ENCODE peak calls at places on chromosomes 7 and 10, in nine cellular contexts. U is tibial artery; L is GM12891; E is hypothalamus; R is stimulated activated effector memory CD8-positive, alpha-beta T cell treated with anti-CD3 and anti-CD28 coated beads, Interleukin-12 subunit alpha, Interleukin-12 subunit beta, amount 100 ng/mL, for 72 hours; T is GM19239; V is HT-29; C is dermis blood vessel endothelial cell; O is activated T-helper 1 cell treated with Interleukin-2 at 50 U/mL for 16 hours. A is an unnamed sample.

GRCh38 chr10:1177936-1178335 is 121.8 kb downstream of the WDR37 start:
- DNase-seq in T (no peak), O (no peak), L (no peak), U (peak; percentile 35), V (no peak), C (no peak), E (no peak), R (no peak), A (no peak)

GRCh38 chr10:79026806-79027146 is 42.0 kb upstream of the ZMIZ1 start:
- DNase-seq in V (no peak), R (no peak), L (no peak), U (no peak), O (no peak), C (no peak), E (no peak), T (no peak), A (no peak)

GRCh38 chr10:100656479-100656878 is 88.9 kb upstream of the PAX2 start:
- DNase-seq in V (no peak), L (no peak), R (no peak), O (no peak), U (no peak), C (no peak), T (no peak), E (no peak), A (peak; percentile 14)

GRCh38 chr7:133937786-133938185 is 189.4 kb upstream of the LRGUK start:
- DNase-seq in C (no peak), T (no peak), V (no peak), L (no peak), O (no peak), E (no peak), U (no peak), R (no peak), A (no peak)

GRCh38 chr7:43658718-43659548 is 70.4 kb downstream of the COA1 start:
- DNase-seq in C (no peak), V (peak; percentile 53), O (no peak), R (peak; percentile 69), L (no peak), U (no peak), T (no peak), E (no peak), A (no peak)

GRCh38 chr10:114684822-114685209 is 26.7 kb upstream of the ABLIM1 start:
- DNase-seq in C (peak; percentile 92), O (no peak), T (no peak), V (peak; percentile 83), R (no peak), E (no peak), L (no peak), U (no peak), A (no peak)

GRCh38 chr10:110268442-110268841 is 36.3 kb downstream of the SMNDC1 start:
- DNase-seq in O (no peak), U (no peak), T (no peak), E (no peak), V (no peak), C (no peak), R (no peak), L (no peak), A (no peak)

GRCh38 chr10:8242295-8242872 is 187.9 kb downstream of the GATA3 start:
- DNase-seq in L (no peak), T (no peak), C (no peak), V (no peak), U (no peak), E (no peak), O (no peak), R (peak; percentile 52), A (no peak)

GRCh38 chr7:104791065-104791464 is 222.9 kb upstream of the KMT2E start:
- DNase-seq in C (peak; percentile 86), R (no peak), E (no peak), U (no peak), V (no peak), O (no peak), L (no peak), T (no peak), A (no peak)

GRCh38 chr7:142066536-142066935 is 45.0 kb upstream of the MGAM2 start:
- DNase-seq in E (no peak), O (no peak), R (no peak), T (no peak), L (no peak), U (no peak), V (no peak), C (no peak), A (no peak)

GRCh38 chr7:155213385-155213784 is 84.3 kb upstream of the INSIG1 start:
- DNase-seq in R (no peak), U (peak; percentile 40), L (no peak), V (no peak), E (no peak), T (no peak), C (peak; percentile 62), O (no peak), A (no peak)

GRCh38 chr7:84123903-84124573 is 70.6 kb downstream of the SEMA3A start:
- DNase-seq in R (no peak), E (no peak), C (peak; percentile 72), O (no peak), V (peak; percentile 61), L (no peak), T (no peak), U (no peak), A (no peak)

GRCh38 chr10:13712799-13713581 is 126.2 kb downstream of the PRPF18 start:
- DNase-seq in C (peak; percentile 96), U (peak; percentile 86), V (no peak), L (no peak), T (peak; percentile 38), O (no peak), E (peak; percentile 22), R (peak; percentile 55), A (no peak)

GRCh38 chr10:5506751-5507648 is 7.6 kb upstream of the CALML5 start:
- DNase-seq in U (peak; percentile 61), L (no peak), C (peak; percentile 15), T (no peak), O (no peak), E (no peak), V (no peak), R (no peak), A (no peak)

GRCh38 chr10:60172363-60172990 is 217.2 kb downstream of the ANK3 start:
- DNase-seq in T (no peak), V (peak; percentile 74), U (no peak), E (no peak), O (no peak), C (no peak), L (no peak), R (no peak), A (peak; percentile 92)

GRCh38 chr7:45143616-45144015 is 14.0 kb upstream of the RAMP3 start:
- DNase-seq in O (no peak), U (no peak), L (no peak), R (no peak), V (no peak), T (no peak), E (no peak), C (no peak), A (no peak)

GRCh38 chr7:30285531-30286284 is 1.3 kb downstream of the ZNRF2 start:
- DNase-seq in L (no peak), C (peak; percentile 48), O (peak; percentile 30), R (peak; percentile 85), U (peak; percentile 70), V (peak; percentile 90), E (no peak), T (peak; percentile 12), A (peak; percentile 23)

GRCh38 chr10:37289833-37290464 is 164.6 kb downstream of the ANKRD30A start:
- DNase-seq in O (no peak), C (no peak), U (no peak), L (no peak), V (peak; percentile 63), T (no peak), R (no peak), E (no peak), A (no peak)

GRCh38 chr10:96295475-96295874 is 8.8 kb upstream of the DNTT start:
- DNase-seq in E (no peak), C (no peak), O (no peak), L (no peak), R (no peak), T (no peak), U (no peak), V (no peak), A (no peak)

GRCh38 chr10:47370015-47370767 is 13.9 kb downstream of the ZNF488 start:
- DNase-seq in U (peak; percentile 48), L (no peak), T (no peak), R (no peak), E (no peak), C (no peak), O (no peak), V (no peak), A (no peak)

GRCh38 chr7:23347682-23348180 is 48.6 kb downstream of the MALSU1 start:
- DNase-seq in C (peak; percentile 87), E (no peak), T (no peak), U (no peak), R (no peak), O (no peak), V (no peak), L (no peak), A (no peak)

GRCh38 chr7:41035788-41036187 is 667.1 kb downstream of the INHBA start:
- DNase-seq in E (no peak), T (no peak), O (no peak), L (no peak), V (no peak), C (no peak), R (no peak), U (no peak), A (no peak)

GRCh38 chr10:79196470-79197461 is 128.0 kb downstream of the ZMIZ1 start:
- DNase-seq in U (peak; percentile 82), E (peak; percentile 48), L (peak; percentile 82), C (peak; percentile 86), V (peak; percentile 82), O (peak; percentile 57), R (peak; percentile 92), T (peak; percentile 77), A (peak; percentile 46)

GRCh38 chr10:22702348-22702747 is 12.0 kb downstream of the PIP4K2A start:
- DNase-seq in R (no peak), L (no peak), U (no peak), C (no peak), T (no peak), V (no peak), O (no peak), E (no peak), A (no peak)

GRCh38 chr10:69506834-69507643 is 55.8 kb downstream of the TSPAN15 start:
- DNase-seq in E (no peak), R (no peak), T (no peak), V (peak; percentile 41), O (no peak), U (peak; percentile 65), C (peak; percentile 24), L (no peak), A (no peak)

GRCh38 chr10:77444041-77444440 is 193.6 kb downstream of the KCNMA1 start:
- DNase-seq in U (no peak), T (no peak), C (no peak), E (no peak), L (no peak), R (no peak), O (no peak), V (no peak), A (no peak)

A was measured in NCI-H748 treated with DMSO at 0.1 percent for 48 hours.